ENCODE peak calls at places on chromosomes 11 and 22, in six cellular contexts. C is stomach, V is lung, H is SK-N-MC, F is thoracic aorta, S is IMR-90. U is an unnamed sample. For H3K9me3, the result is how much of the 10 kb centered on the place peaks cover.

GRCh38 chr11:65470433-65470832 is 28.4 kb upstream of the MALAT1 start:
- DNase-seq in H (no peak), C (no peak), F (no peak), S (no peak), V (no peak), U (no peak)

GRCh38 chr11:124798991-124799383 is 1.2 kb downstream of the MSANTD2 start:
- DNase-seq in V (peak), H (no peak), S (peak), C (no peak), F (no peak), U (no peak)

GRCh38 chr11:1222491-1223345 is at the start of gene MUC5B:
- DNase-seq in F (no peak), C (peak), H (no peak), V (no peak), S (no peak), U (peak)

GRCh38 chr11:27013741-27014415 is 20.0 kb downstream of the FIBIN start:
- DNase-seq in C (no peak), F (no peak), H (no peak), V (no peak), S (peak), U (no peak)

GRCh38 chr11:47986742-47987141 is 6.4 kb downstream of the PTPRJ start:
- DNase-seq in S (no peak), H (no peak), F (no peak), C (no peak), V (no peak), U (no peak)

GRCh38 chr22:46262449-46263207 is 515 bp downstream of the PKDREJ start:
- DNase-seq in S (peak), C (peak), V (peak), H (no peak), F (no peak), U (peak)

GRCh38 chr11:129314381-129314780 is 61.3 kb upstream of the BARX2 start:
- DNase-seq in C (no peak), S (no peak), V (no peak), F (no peak), H (no peak), U (no peak)

GRCh38 chr11:111652184-111652583 is 49.9 kb downstream of the SIK2 start:
- DNase-seq in V (no peak), F (no peak), H (no peak), C (no peak), S (no peak), U (no peak)

GRCh38 chr22:46971141-46971775 is 208.8 kb downstream of the TBC1D22A start:
- DNase-seq in V (no peak), C (no peak), H (no peak), S (peak), F (no peak), U (no peak)

GRCh38 chr11:6488831-6489230 is 7.5 kb downstream of the TIMM10B start:
- DNase-seq in V (no peak), S (no peak), C (no peak), F (no peak), H (no peak), U (no peak)

GRCh38 chr11:17595526-17596309 is 48.7 kb downstream of the OTOG start:
- DNase-seq in S (no peak), H (no peak), V (no peak), F (no peak), C (peak), U (peak)

GRCh38 chr11:23263466-23263865 is 403.2 kb upstream of the CCDC179 start:
- DNase-seq in V (no peak), H (no peak), C (no peak), S (no peak), F (no peak), U (no peak)

GRCh38 chr11:118691926-118692830 is 12.7 kb upstream of the TREH start:
- DNase-seq in C (no peak), F (no peak), S (peak), V (no peak), H (no peak), U (no peak)

GRCh38 chr11:57515332-57516060 is at the start of gene SLC43A1:
- DNase-seq in C (peak), F (no peak), S (peak), V (peak), H (no peak), U (peak)

GRCh38 chr11:68461284-68461861 is 821 bp downstream of the PPP6R3 start:
- DNase-seq in V (no peak), S (peak), F (no peak), C (no peak), H (no peak), U (no peak)

GRCh38 chr11:22432331-22433065 is 94.3 kb downstream of the SLC17A6 start:
- DNase-seq in S (peak), V (no peak), C (no peak), F (no peak), H (no peak), U (no peak)

GRCh38 chr11:133078591-133079179 is 453.6 kb downstream of the OPCML start:
- DNase-seq in S (peak), V (no peak), C (peak), F (no peak), H (no peak), U (no peak)

GRCh38 chr11:69803604-69804218 is 15.5 kb downstream of the FGF3 start:
- DNase-seq in H (no peak), S (no peak), V (no peak), F (no peak), C (no peak), U (no peak)

GRCh38 chr11:117583063-117583801 is 213.8 kb downstream of the DSCAML1 start:
- DNase-seq in C (no peak), F (no peak), V (no peak), S (no peak), H (no peak), U (no peak)

GRCh38 chr11:32792111-32792947 is 2.1 kb downstream of the CCDC73 start:
- DNase-seq in F (no peak), H (no peak), S (no peak), C (no peak), V (no peak), U (no peak)

GRCh38 chr11:74030668-74031309 is 21.9 kb upstream of the UCP3 start:
- DNase-seq in F (no peak), S (no peak), H (no peak), V (no peak), C (no peak), U (no peak)

GRCh38 chr11:16338397-16338796 is 17.9 kb downstream of the SOX6 start:
- DNase-seq in S (peak), C (no peak), F (no peak), V (no peak), H (no peak), U (no peak)

GRCh38 chr11:126311464-126312291 is 7.8 kb downstream of the DCPS start:
- DNase-seq in C (no peak), H (no peak), V (no peak), F (no peak), S (no peak), U (no peak)

GRCh38 chr11:2914475-2915195 is 14.6 kb downstream of the PHLDA2 start:
- DNase-seq in H (no peak), F (no peak), V (peak), S (no peak), C (peak), U (no peak)

GRCh38 chr22:32808038-32808445 is 6.5 kb downstream of the TIMP3 start:
- DNase-seq in V (no peak), S (no peak), C (no peak), F (no peak), H (no peak), U (peak)

GRCh38 chr22:32814289-32814865 is 12.9 kb downstream of the TIMP3 start:
- DNase-seq in V (no peak), H (no peak), C (no peak), S (no peak), F (no peak), U (no peak)

GRCh38 chr22:32809786-32810185 is 8.3 kb downstream of the TIMP3 start:
- DNase-seq in F (no peak), C (no peak), H (no peak), V (no peak), S (no peak), U (no peak)

GRCh38 chr22:32811788-32812187 is 10.3 kb downstream of the TIMP3 start:
- DNase-seq in H (no peak), S (no peak), V (no peak), C (no peak), F (no peak), U (peak)

DNA sequence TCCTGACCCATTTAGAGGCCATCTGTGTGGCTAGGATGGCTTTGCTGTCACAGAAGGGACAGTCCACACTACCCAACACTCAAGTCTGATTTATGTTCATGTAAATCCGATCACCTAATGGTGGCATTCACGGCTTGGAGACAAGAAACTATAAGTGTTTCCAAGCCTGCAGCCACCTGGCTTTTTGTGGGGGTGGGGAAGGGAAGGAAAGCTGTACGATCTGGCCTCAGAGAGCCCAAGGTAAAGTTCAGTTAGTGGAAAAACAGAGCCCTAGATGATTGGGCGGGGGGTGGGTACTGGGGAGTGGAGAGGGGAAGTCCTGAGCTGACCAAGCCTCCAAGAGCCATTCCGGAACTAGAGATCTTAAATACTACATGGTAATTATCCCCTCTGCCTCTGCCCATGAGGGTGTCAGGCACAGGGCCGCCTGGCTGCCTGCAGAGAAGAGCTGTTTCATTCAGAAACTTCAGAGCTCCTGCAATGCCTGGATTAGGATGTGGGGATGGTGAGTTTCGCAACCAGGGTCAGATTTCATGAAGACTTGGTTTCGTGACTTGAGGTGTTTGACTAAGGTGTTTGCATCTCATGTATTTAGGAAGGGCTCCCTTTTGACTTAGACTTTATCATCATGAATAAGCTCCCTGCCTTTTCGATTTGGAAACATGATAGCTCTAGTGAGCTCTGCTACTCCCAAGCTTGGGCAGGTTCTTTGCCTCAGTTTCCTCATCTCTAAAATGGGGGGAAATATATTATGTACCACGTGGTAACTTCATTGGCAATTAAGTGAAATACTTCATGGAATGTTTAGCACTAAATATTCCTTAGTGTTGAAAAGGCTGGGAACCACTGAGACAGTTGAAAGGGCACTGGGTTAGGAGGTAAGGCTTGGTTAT is 9.0 kb downstream of the TIMP3 start:
- DNase-seq in V (no peak), C (no peak), H (no peak), F (no peak), S (peak), U (no peak)
- H3K27ac ChIP-seq in V (no peak), C (no peak), H (no peak), F (no peak), S (no peak), U (no peak)

GRCh38 chr11:58832246-58832645 is 12.3 kb downstream of the GLYATL2 start:
- DNase-seq in V (no peak), H (no peak), S (no peak), F (no peak), C (no peak), U (no peak)
- H3K9me3 ChIP-seq in V (under half), H (under half), S (under half), F (under half), C (under half), U (under half)

DNA sequence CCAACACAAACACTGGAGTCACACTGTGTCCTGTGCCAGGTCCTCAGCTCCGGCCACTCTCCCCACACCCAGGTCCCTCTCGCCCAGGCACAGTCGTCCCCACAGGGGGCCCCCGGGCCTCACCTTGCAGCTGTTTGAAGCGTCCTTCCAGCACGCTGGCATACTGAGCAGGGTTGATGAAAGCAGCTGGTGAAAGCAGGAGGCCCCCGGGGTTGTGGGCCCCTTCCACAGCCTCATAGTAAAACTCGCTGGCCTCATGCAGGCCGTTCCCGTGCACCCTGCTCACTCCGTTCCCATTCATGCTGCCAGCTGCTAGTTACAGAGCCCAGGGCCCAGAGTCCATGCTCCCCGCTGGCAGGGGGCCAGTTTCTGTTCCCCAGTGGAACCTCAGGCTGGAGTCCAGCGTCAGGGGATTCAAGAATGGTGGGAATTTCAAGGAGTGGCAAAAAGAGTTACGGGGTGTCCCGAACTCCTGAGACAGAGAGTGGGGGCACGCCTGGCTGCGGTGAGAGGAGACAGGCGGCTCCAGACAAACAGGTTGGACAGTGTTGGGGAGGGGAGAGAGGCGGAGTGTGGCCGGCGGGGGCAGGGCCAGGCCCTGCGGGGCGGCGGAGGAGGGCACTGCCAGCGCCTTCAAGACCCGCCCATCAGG is 10.6 kb downstream of the SPTBN2 start:
- DNase-seq in S (no peak), V (peak), F (no peak), C (peak), H (no peak), U (no peak)
- H3K4me3 ChIP-seq in S (no peak), V (no peak), F (no peak), C (peak), H (no peak), U (no peak)

GRCh38 chr22:20808844-20809243 is 34.9 kb downstream of the SERPIND1 start:
- DNase-seq in H (no peak), F (no peak), V (no peak), C (no peak), S (no peak), U (no peak)

GRCh38 chr22:20804650-20805049 is 30.7 kb downstream of the SERPIND1 start:
- DNase-seq in S (no peak), C (no peak), F (no peak), H (no peak), V (no peak), U (no peak)

GRCh38 chr22:20809538-20810185 is 35.7 kb downstream of the SERPIND1 start:
- DNase-seq in V (no peak), F (no peak), H (no peak), S (no peak), C (no peak), U (no peak)

GRCh38 chr22:20805972-20806471 is 32.1 kb downstream of the SERPIND1 start:
- DNase-seq in C (no peak), H (no peak), S (peak), F (no peak), V (no peak), U (peak)

DNA sequence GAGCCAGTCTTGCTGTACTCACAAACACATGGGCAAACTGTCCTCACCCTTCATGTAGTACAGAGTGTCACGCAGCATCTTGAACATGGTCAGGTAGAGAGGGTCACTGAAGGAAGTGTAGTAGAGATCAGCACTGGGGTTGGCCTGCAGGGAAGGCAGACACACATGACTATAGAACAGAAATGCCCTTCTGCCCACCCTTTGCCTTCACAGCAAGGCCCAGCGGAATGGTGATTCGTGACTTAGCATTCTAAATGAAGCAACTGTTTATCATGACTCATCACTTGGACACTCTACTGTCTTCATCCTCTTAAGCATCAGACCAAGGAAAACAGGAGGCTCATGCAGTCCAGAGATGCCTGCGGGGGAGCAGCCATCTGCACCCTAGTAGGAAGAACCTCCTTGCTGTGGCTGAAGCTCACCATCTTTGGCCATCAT is 33.4 kb downstream of the SERPIND1 start:
- DNase-seq in H (no peak), V (no peak), S (peak), C (no peak), F (no peak), U (no peak)
- H3K27ac ChIP-seq in H (no peak), V (no peak), S (peak), C (no peak), F (no peak), U (no peak)